ENCODE peak calls at places on chromosome 15, in four cellular contexts. V, S, O and F are unnamed samples.
A peak's percentile ranks its signal among the peaks of the same experiment; 100 is the strongest.

GRCh38 chr15:85430406-85431204 is 50.2 kb downstream of the AKAP13 start:
- DNase-seq in V (no peak), S (no peak), O (no peak), F (no peak)

GRCh38 chr15:42404461-42405235 is 45.3 kb downstream of the CAPN3 start:
- DNase-seq in V (no peak), S (peak; percentile 49), O (no peak), F (no peak)

GRCh38 chr15:72155635-72156616 is 37.7 kb downstream of the SENP8 start:
- DNase-seq in V (peak; percentile 90), S (peak; percentile 74), O (peak; percentile 87), F (peak; percentile 83)

GRCh38 chr15:40274350-40275274 is 8.3 kb downstream of the ANKRD63 start:
- DNase-seq in V (peak; percentile 84), S (peak; percentile 64), O (peak; percentile 78), F (peak; percentile 85)

GRCh38 chr15:29040367-29040745 is 154.6 kb downstream of the APBA2 start:
- DNase-seq in V (no peak), S (no peak), O (no peak), F (no peak)

GRCh38 chr15:45169608-45170480 is 17.9 kb downstream of the SHF start:
- DNase-seq in V (no peak), S (no peak), O (no peak), F (no peak)

GRCh38 chr15:68441045-68441743 is 9.2 kb upstream of the ITGA11 start:
- DNase-seq in V (no peak), S (no peak), O (no peak), F (no peak)

GRCh38 chr15:88791637-88792036 is 11.6 kb upstream of the ACAN start:
- DNase-seq in V (no peak), S (no peak), O (peak; percentile 18), F (no peak)

GRCh38 chr15:88225484-88225883 is 31.1 kb downstream of the NTRK3 start:
- DNase-seq in V (no peak), S (no peak), O (no peak), F (no peak)

GRCh38 chr15:75051161-75051560 is 27.8 kb downstream of the PPCDC start:
- DNase-seq in V (no peak), S (no peak), O (no peak), F (peak; percentile 58)

GRCh38 chr15:71800835-71801745 is 9.3 kb upstream of the NR2E3 start:
- DNase-seq in V (peak; percentile 55), S (no peak), O (peak; percentile 96), F (no peak)

GRCh38 chr15:72182673-72183072 is 14.9 kb downstream of the GRAMD2A start:
- DNase-seq in V (no peak), S (no peak), O (peak; percentile 55), F (no peak)

GRCh38 chr15:83595191-83595590 is 58.7 kb upstream of the ADAMTSL3 start:
- DNase-seq in V (no peak), S (no peak), O (no peak), F (no peak)

GRCh38 chr15:97902140-97902780 is 58.2 kb upstream of the ARRDC4 start:
- DNase-seq in V (no peak), S (no peak), O (no peak), F (no peak)

GRCh38 chr15:84766461-84767005 is 18.1 kb downstream of the ZNF592 start:
- DNase-seq in V (no peak), S (no peak), O (peak; percentile 27), F (no peak)

GRCh38 chr15:101023501-101024110 is 104.4 kb downstream of the LRRK1 start:
- DNase-seq in V (no peak), S (no peak), O (no peak), F (peak; percentile 21)

GRCh38 chr15:99873451-99873850 is 140.2 kb upstream of the LYSMD4 start:
- DNase-seq in V (no peak), S (no peak), O (no peak), F (no peak)

GRCh38 chr15:29533667-29534066 is 264.0 kb upstream of the NSMCE3 start:
- DNase-seq in V (no peak), S (no peak), O (no peak), F (no peak)

GRCh38 chr15:68506071-68506470 is 72.7 kb upstream of the CORO2B start:
- DNase-seq in V (no peak), S (no peak), O (no peak), F (no peak)

GRCh38 chr15:51718199-51718598 is 19.3 kb downstream of the LYSMD2 start:
- DNase-seq in V (no peak), S (no peak), O (no peak), F (no peak)

GRCh38 chr15:65184305-65184943 is 718 bp downstream of the CLPX start:
- DNase-seq in V (peak; percentile 72), S (peak; percentile 70), O (peak; percentile 71), F (peak; percentile 77)

GRCh38 chr15:60217161-60217560 is 180.6 kb downstream of the ANXA2 start:
- DNase-seq in V (no peak), S (no peak), O (no peak), F (no peak)

GRCh38 chr15:92519709-92520108 is 126.0 kb downstream of the ST8SIA2 start:
- DNase-seq in V (no peak), S (no peak), O (no peak), F (no peak)

GRCh38 chr15:66405007-66405406 is 18.3 kb downstream of the MAP2K1 start:
- DNase-seq in V (no peak), S (no peak), O (no peak), F (no peak)

GRCh38 chr15:66403323-66403722 is 16.6 kb downstream of the MAP2K1 start:
- DNase-seq in V (no peak), S (no peak), O (no peak), F (no peak)

GRCh38 chr15:66404532-66404931 is 17.8 kb downstream of the MAP2K1 start:
- DNase-seq in V (no peak), S (no peak), O (no peak), F (no peak)

GRCh38 chr15:66402885-66403284 is 16.2 kb downstream of the MAP2K1 start:
- DNase-seq in V (no peak), S (no peak), O (no peak), F (no peak)

DNA sequence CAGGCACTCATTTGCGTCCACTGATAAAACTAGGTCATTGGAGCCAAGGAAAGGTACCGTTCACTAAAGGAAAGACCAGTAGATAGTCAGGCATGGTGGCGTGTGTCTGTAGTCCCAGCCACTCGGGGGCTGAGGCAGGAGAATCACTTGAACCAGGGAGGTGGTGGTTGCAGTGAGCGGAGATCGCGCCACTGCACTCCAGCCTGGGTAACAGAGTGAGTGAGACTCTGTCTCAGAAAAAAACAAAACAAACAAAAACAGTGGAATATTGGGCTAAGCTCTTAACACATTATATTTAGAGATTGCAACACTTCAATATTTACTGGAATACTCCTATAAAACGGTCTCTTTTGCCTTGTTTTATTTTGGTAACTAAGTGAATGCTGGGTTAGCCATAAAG is 17.4 kb downstream of the MAP2K1 start:
- DNase-seq in V (no peak), S (no peak), O (no peak), F (no peak)
- H3K4me1 ChIP-seq in V (peaks cover 30% of the 10 kb centered on the region), S (peaks cover 59% of the 10 kb centered on the region), O (peaks cover 20% of the 10 kb centered on the region), F (peaks cover 31% of the 10 kb centered on the region)

GRCh38 chr15:77067691-77068367 is 3.1 kb downstream of the TSPAN3 start:
- DNase-seq in V (no peak), S (no peak), O (no peak), F (no peak)

GRCh38 chr15:77066961-77067690 is 3.8 kb downstream of the TSPAN3 start:
- DNase-seq in V (no peak), S (no peak), O (peak; percentile 85), F (no peak)

GRCh38 chr15:77063249-77063648 is 7.7 kb downstream of the TSPAN3 start:
- DNase-seq in V (no peak), S (no peak), O (no peak), F (no peak)

GRCh38 chr15:77064118-77064517 is 6.8 kb downstream of the TSPAN3 start:
- DNase-seq in V (no peak), S (no peak), O (no peak), F (no peak)

DNA sequence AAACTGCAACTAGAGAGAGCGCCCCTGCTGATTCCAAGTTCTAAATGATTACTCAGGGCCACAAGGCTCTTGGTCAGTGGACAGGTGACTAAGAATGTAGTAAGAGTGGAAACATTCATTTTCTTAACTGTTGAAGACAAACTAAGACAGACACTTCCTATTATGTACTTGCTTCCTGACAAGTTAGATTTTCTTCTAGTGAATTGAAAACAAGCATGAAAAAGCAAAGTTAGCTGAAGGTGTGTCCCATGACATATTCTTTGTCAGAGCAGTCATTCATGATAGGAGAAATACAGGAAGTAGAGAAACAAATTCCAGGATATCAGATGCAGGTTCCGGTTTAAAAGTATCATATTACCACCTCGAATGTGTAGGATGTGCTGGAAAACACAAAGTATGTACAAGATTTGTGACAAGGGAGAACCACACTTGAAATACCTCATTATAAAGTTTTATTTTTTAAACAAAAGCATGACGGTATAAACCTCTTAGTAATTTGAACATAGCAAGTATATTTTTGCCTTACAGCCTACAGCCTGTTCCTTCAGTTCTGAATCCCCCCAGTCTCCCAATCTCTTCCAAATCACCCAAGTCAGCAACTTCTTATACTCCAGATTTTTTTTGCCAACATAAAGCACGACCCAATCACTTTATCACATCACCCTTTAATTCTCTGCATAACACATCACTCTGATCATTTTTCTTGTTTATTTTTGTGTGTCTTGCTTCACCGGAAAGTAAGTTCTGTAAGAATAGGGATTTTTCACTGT is 6.2 kb downstream of the TSPAN3 start:
- DNase-seq in V (no peak), S (no peak), O (peak; percentile 57), F (no peak)
- TF ChIP-seq CTCF in V (no peak), S (no peak), O (peak; percentile 6), F (no peak)

GRCh38 chr15:73928971-73929627 is 2.8 kb downstream of the LOXL1 start:
- DNase-seq in V (no peak), S (no peak), O (no peak), F (no peak)
- TF ChIP-seq POLR2A in V (no peak), S (no peak), O (no peak), F (no peak)

GRCh38 chr15:80732818-80733217 is 37.7 kb downstream of the ABHD17C start:
- DNase-seq in V (no peak), S (no peak), O (no peak), F (no peak)

GRCh38 chr15:80732148-80732547 is 37.0 kb downstream of the ABHD17C start:
- DNase-seq in V (no peak), S (no peak), O (no peak), F (no peak)

GRCh38 chr15:80730395-80730794 is 35.3 kb downstream of the ABHD17C start:
- DNase-seq in V (no peak), S (no peak), O (no peak), F (no peak)

GRCh38 chr15:80727596-80727995 is 32.5 kb downstream of the ABHD17C start:
- DNase-seq in V (no peak), S (no peak), O (no peak), F (no peak)

GRCh38 chr15:80730931-80731330 is 35.8 kb downstream of the ABHD17C start:
- DNase-seq in V (no peak), S (no peak), O (no peak), F (no peak)
- H3K4me1 ChIP-seq in V (no peaks in the 10 kb centered on the region), S (no peaks in the 10 kb centered on the region), O (no peaks in the 10 kb centered on the region), F (no peaks in the 10 kb centered on the region)

GRCh38 chr15:32657198-32657886 is 15.8 kb downstream of the SCG5 start:
- DNase-seq in V (peak; percentile 83), S (no peak), O (no peak), F (no peak)
- TF ChIP-seq CTCF in V (peak; percentile 71), S (no peak), O (peak; percentile 11), F (no peak)

GRCh38 chr15:90249123-90249863 is at the start of gene TTLL13:
- DNase-seq in V (peak; percentile 99), S (peak; percentile 83), O (peak; percentile 92), F (peak; percentile 90)
- TF ChIP-seq POLR2A in V (peak; percentile 9), S (peak; percentile 26), O (peak; percentile 93), F (peak; percentile 59)